ENCODE peak calls at places on chromosomes 3 and 15, in nine cellular contexts. T is activated CD4-positive, alpha-beta T cell treated with anti-CD3 and anti-CD28 coated beads, Interleukin-2, amount 10 ng/mL, durations not matched to agents 7 days and 5 days; W is frontal cortex; B is stimulated activated naive B cell treated with anti-CD40 and anti-IgM and Interleukin-4, amounts not matched to agents 10 μg/mL and 1 μg/mL and 100 μg/mL, for 72 hours; S is T-helper 9 cell; A is GF-D8; V is activated B cell treated with CpG ODN at 0.5 μM for 24 hours; J is RWPE2; K is AG10803. C is an unnamed sample.

GRCh38 chr3:177196473-177197040 is 725 bp downstream of the TBL1XR1 start:
- DNase-seq in T (peak), W (peak), B (no peak), S (no peak), A (peak), V (peak), J (no peak), K (peak), C (peak)

GRCh38 chr15:85379403-85380131 is 836 bp upstream of the AKAP13 start:
- DNase-seq in T (peak), W (no peak), B (peak), S (peak), A (no peak), V (peak), J (no peak), K (peak), C (no peak)

GRCh38 chr3:178090899-178091298 is 445.3 kb upstream of the KCNMB2 start:
- DNase-seq in T (no peak), W (no peak), B (no peak), S (no peak), A (no peak), V (no peak), J (no peak), K (no peak), C (no peak)

GRCh38 chr3:119636891-119637611 is 23.3 kb downstream of the POPDC2 start:
- DNase-seq in T (no peak), W (no peak), B (no peak), S (no peak), A (no peak), V (no peak), J (no peak), K (no peak), C (no peak)

GRCh38 chr3:168063122-168063521 is 32.6 kb downstream of the GOLIM4 start:
- DNase-seq in T (no peak), W (no peak), B (no peak), S (no peak), A (no peak), V (no peak), J (no peak), K (no peak), C (no peak)

GRCh38 chr3:87260270-87260669 is 16.1 kb downstream of the POU1F1 start:
- DNase-seq in T (peak), W (no peak), B (no peak), S (peak), A (peak), V (no peak), J (no peak), K (peak), C (no peak)

GRCh38 chr15:53230473-53230872 is 440.3 kb upstream of the ONECUT1 start:
- DNase-seq in T (no peak), W (no peak), B (no peak), S (no peak), A (no peak), V (no peak), J (no peak), K (no peak), C (no peak)

GRCh38 chr3:62607287-62608029 is 234.1 kb upstream of the FEZF2 start:
- DNase-seq in T (no peak), W (no peak), B (no peak), S (no peak), A (no peak), V (no peak), J (no peak), K (peak), C (no peak)

GRCh38 chr3:69290006-69290405 is 95.9 kb downstream of the FRMD4B start:
- DNase-seq in T (no peak), W (no peak), B (no peak), S (no peak), A (no peak), V (no peak), J (no peak), K (no peak), C (no peak)

GRCh38 chr3:10008588-10009344 is 17.5 kb upstream of the FANCD2 start:
- DNase-seq in T (peak), W (peak), B (peak), S (peak), A (no peak), V (peak), J (no peak), K (peak), C (peak)

GRCh38 chr3:191136347-191136746 is 62.7 kb upstream of the OSTN start:
- DNase-seq in T (no peak), W (no peak), B (no peak), S (no peak), A (no peak), V (no peak), J (no peak), K (peak), C (no peak)

GRCh38 chr3:185825639-185826481 is 1.0 kb upstream of the IGF2BP2 start:
- DNase-seq in T (peak), W (no peak), B (no peak), S (no peak), A (no peak), V (peak), J (peak), K (peak), C (no peak)